ENCODE peak calls at places on chromosomes 13 and 19, in ten cellular contexts. Q is left ventricle myocardium inferior, A is spleen, L is bronchial epithelial cell, X is fibroblast of mammary gland, V is retinal pigment epithelial cell, O is body of pancreas, Z is IMR-90, D is ovary, Y is right lobe of liver. C is an unnamed sample.

GRCh38 chr13:33323766-33324525 is 38.4 kb upstream of the STARD13 start:
- DNase-seq in Q (no peak), A (no peak), L (no peak), X (peak), V (no peak), O (no peak), Z (peak), D (no peak), Y (no peak), C (no peak)

GRCh38 chr19:34732548-34733255 is 1.3 kb upstream of the ZNF181 start:
- DNase-seq in Q (no peak), A (no peak), L (no peak), X (no peak), V (no peak), O (peak), Z (no peak), D (peak), Y (no peak), C (no peak)

GRCh38 chr19:5624154-5624663 is 1.3 kb downstream of the SAFB start:
- DNase-seq in Q (peak), A (peak), L (peak), X (peak), V (peak), O (peak), Z (peak), D (peak), Y (peak), C (no peak)

GRCh38 chr19:50492303-50493052 is 15.8 kb upstream of the GARIN5A start:
- DNase-seq in Q (no peak), A (no peak), L (no peak), X (no peak), V (no peak), O (no peak), Z (no peak), D (no peak), Y (peak), C (peak)

GRCh38 chr13:97429681-97430081 is 4.3 kb upstream of the RAP2A start:
- DNase-seq in Q (no peak), A (no peak), L (peak), X (peak), V (no peak), O (no peak), Z (peak), D (no peak), Y (no peak), C (no peak)

GRCh38 chr19:42233638-42234292 is 8.6 kb downstream of the GSK3A start:
- DNase-seq in Q (no peak), A (no peak), L (no peak), X (no peak), V (no peak), O (no peak), Z (no peak), D (no peak), Y (no peak), C (no peak)

GRCh38 chr19:41261474-41262190 is 2.5 kb upstream of the HNRNPUL1 start:
- DNase-seq in Q (no peak), A (no peak), L (no peak), X (no peak), V (no peak), O (no peak), Z (no peak), D (no peak), Y (no peak), C (no peak)

GRCh38 chr13:94716016-94716415 is 3.7 kb upstream of the SOX21 start:
- DNase-seq in Q (no peak), A (no peak), L (no peak), X (no peak), V (no peak), O (no peak), Z (no peak), D (no peak), Y (no peak), C (no peak)

GRCh38 chr19:7337380-7338194 is 11.2 kb upstream of the ARHGEF18 start:
- DNase-seq in Q (no peak), A (peak), L (no peak), X (no peak), V (no peak), O (no peak), Z (no peak), D (no peak), Y (no peak), C (no peak)

GRCh38 chr13:20193142-20193923 is 595 bp upstream of the GJB2 start:
- DNase-seq in Q (no peak), A (no peak), L (no peak), X (no peak), V (no peak), O (no peak), Z (no peak), D (no peak), Y (no peak), C (no peak)

GRCh38 chr13:51292000-51292550 is 47.4 kb upstream of the SERPINE3 start:
- DNase-seq in Q (no peak), A (no peak), L (peak), X (peak), V (no peak), O (no peak), Z (peak), D (no peak), Y (no peak), C (no peak)

GRCh38 chr13:27830010-27830409 is 37.7 kb downstream of the GSX1 start:
- DNase-seq in Q (peak), A (peak), L (no peak), X (no peak), V (no peak), O (peak), Z (no peak), D (peak), Y (peak), C (no peak)

GRCh38 chr19:35247526-35248309 is 1.1 kb upstream of the LSR start:
- DNase-seq in Q (no peak), A (peak), L (peak), X (no peak), V (no peak), O (peak), Z (no peak), D (peak), Y (peak), C (no peak)

GRCh38 chr19:1251503-1252220 is 3.3 kb downstream of the MIDN start:
- DNase-seq in Q (peak), A (peak), L (peak), X (no peak), V (no peak), O (peak), Z (no peak), D (no peak), Y (no peak), C (no peak)

GRCh38 chr19:31616031-31616430 is 266.8 kb upstream of the TSHZ3 start:
- DNase-seq in Q (no peak), A (no peak), L (peak), X (no peak), V (no peak), O (no peak), Z (no peak), D (no peak), Y (no peak), C (no peak)

GRCh38 chr13:82993417-82993816 is 888.9 kb downstream of the SLITRK1 start:
- DNase-seq in Q (no peak), A (no peak), L (no peak), X (no peak), V (no peak), O (no peak), Z (no peak), D (no peak), Y (no peak), C (no peak)

GRCh38 chr13:66532146-66532545 is 698.0 kb downstream of the PCDH9 start:
- DNase-seq in Q (no peak), A (no peak), L (no peak), X (peak), V (peak), O (no peak), Z (peak), D (no peak), Y (no peak), C (no peak)

GRCh38 chr13:32824061-32824460 is 192.2 kb upstream of the KL start:
- DNase-seq in Q (no peak), A (no peak), L (no peak), X (no peak), V (no peak), O (no peak), Z (no peak), D (no peak), Y (no peak), C (no peak)

GRCh38 chr13:110483386-110483785 is 78.1 kb downstream of the RAB20 start:
- DNase-seq in Q (no peak), A (no peak), L (no peak), X (peak), V (no peak), O (no peak), Z (no peak), D (no peak), Y (no peak), C (peak)
- TF ChIP-seq CTCF in Q (no peak), A (no peak), L (no peak), X (no peak), V (no peak), O (no peak), Z (no peak), D (no peak), Y (no peak), C (no peak)

GRCh38 chr13:37565425-37565824 is 33.1 kb downstream of the POSTN start:
- DNase-seq in Q (no peak), A (no peak), L (no peak), X (no peak), V (no peak), O (no peak), Z (no peak), D (no peak), Y (no peak), C (no peak)
- TF ChIP-seq CTCF in Q (no peak), A (no peak), L (no peak), X (no peak), V (no peak), O (no peak), Z (no peak), D (no peak), Y (no peak), C (no peak)

DNA sequence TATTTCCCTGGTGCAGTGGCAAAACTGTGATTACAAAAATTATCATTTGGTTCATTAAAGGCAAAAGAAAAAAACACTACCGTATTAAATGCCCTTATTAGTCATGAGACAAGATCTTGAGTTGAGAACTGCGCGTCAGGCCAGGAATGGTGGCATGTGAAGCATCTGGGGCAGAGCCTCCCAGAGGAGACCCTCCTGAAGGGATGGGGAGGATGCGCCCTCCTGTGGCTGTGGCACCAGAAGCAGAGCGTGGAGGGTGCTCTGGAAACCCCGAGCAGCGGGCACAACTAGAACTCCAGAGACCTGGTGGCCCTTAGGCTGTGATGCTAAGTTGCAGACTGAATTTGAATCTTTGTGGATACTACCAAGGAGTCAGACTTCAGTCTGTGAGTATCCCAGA is 11.5 kb downstream of the CUL4A start:
- DNase-seq in Q (peak), A (peak), L (no peak), X (peak), V (no peak), O (no peak), Z (no peak), D (no peak), Y (no peak), C (no peak)
- TF ChIP-seq CTCF in Q (peak), A (no peak), L (no peak), X (peak), V (peak), O (no peak), Z (peak), D (no peak), Y (no peak), C (peak)

GRCh38 chr19:13022111-13022858 is 27.0 kb downstream of the NFIX start:
- DNase-seq in Q (peak), A (no peak), L (no peak), X (peak), V (no peak), O (no peak), Z (peak), D (peak), Y (no peak), C (no peak)
- TF ChIP-seq CTCF in Q (no peak), A (no peak), L (no peak), X (no peak), V (no peak), O (no peak), Z (no peak), D (no peak), Y (no peak), C (peak)

GRCh38 chr13:110305001-110305400 is 2.0 kb downstream of the COL4A1 start:
- DNase-seq in Q (no peak), A (no peak), L (no peak), X (peak), V (no peak), O (no peak), Z (no peak), D (no peak), Y (no peak), C (no peak)
- TF ChIP-seq CTCF in Q (no peak), A (no peak), L (no peak), X (no peak), V (no peak), O (no peak), Z (no peak), D (no peak), Y (no peak), C (no peak)